ENCODE peak calls at places on chromosome 15, in four cellular contexts. Y is A549; Q is HCEC 1CT; X is stimulated activated CD4-positive, alpha-beta T cell treated with anti-CD3 and anti-CD28 coated beads, Interleukin-1b, Interleukin-23, amount 100 ng/mL, for 24 hours. E is an unnamed sample.

GRCh38 chr15:50189630-50190029 is 7.6 kb downstream of the SLC27A2 start:
- DNase-seq in Y (no peak), Q (no peak), X (no peak), E (no peak)

GRCh38 chr15:66065325-66065724 is 188.2 kb downstream of the MEGF11 start:
- DNase-seq in Y (no peak), Q (no peak), X (no peak), E (no peak)

GRCh38 chr15:35674873-35675781 is 129.2 kb upstream of the DPH6 start:
- DNase-seq in Y (no peak), Q (peak), X (no peak), E (no peak)

GRCh38 chr15:51227967-51228783 is 110.2 kb downstream of the CYP19A1 start:
- DNase-seq in Y (peak), Q (peak), X (no peak), E (peak)

GRCh38 chr15:60830479-60830878 is 351.5 kb upstream of the ICE2 start:
- DNase-seq in Y (no peak), Q (peak), X (no peak), E (no peak)

GRCh38 chr15:38073278-38073930 is 139.0 kb downstream of the TMCO5A start:
- DNase-seq in Y (no peak), Q (peak), X (no peak), E (peak)

GRCh38 chr15:70625438-70625837 is 137.9 kb downstream of the UACA start:
- DNase-seq in Y (no peak), Q (no peak), X (no peak), E (no peak)

GRCh38 chr15:78880828-78881227 is 8.1 kb downstream of the MORF4L1 start:
- DNase-seq in Y (no peak), Q (no peak), X (no peak), E (no peak)

GRCh38 chr15:36880226-36880912 is 220.0 kb downstream of the MEIS2 start:
- DNase-seq in Y (no peak), Q (no peak), X (no peak), E (no peak)

GRCh38 chr15:41989573-41990242 is 17.4 kb upstream of the EHD4 start:
- DNase-seq in Y (peak), Q (peak), X (peak), E (peak)

GRCh38 chr15:82810061-82810862 is 834 bp downstream of the WHAMM start:
- DNase-seq in Y (no peak), Q (peak), X (peak), E (no peak)

GRCh38 chr15:55255714-55256113 is 33.9 kb downstream of the RAB27A start:
- DNase-seq in Y (no peak), Q (no peak), X (no peak), E (no peak)

GRCh38 chr15:94671845-94672524 is 440.6 kb downstream of the MCTP2 start:
- DNase-seq in Y (no peak), Q (peak), X (no peak), E (no peak)

GRCh38 chr15:68768321-68768720 is 52.4 kb downstream of the ANP32A start:
- DNase-seq in Y (peak), Q (peak), X (no peak), E (no peak)

GRCh38 chr15:45199136-45199810 is 11.5 kb upstream of the SHF start:
- DNase-seq in Y (no peak), Q (no peak), X (no peak), E (no peak)

GRCh38 chr15:41511331-41512077 is 2.1 kb downstream of the LTK start:
- DNase-seq in Y (no peak), Q (no peak), X (no peak), E (no peak)

GRCh38 chr15:79004336-79004735 is 59.5 kb upstream of the CTSH start:
- DNase-seq in Y (no peak), Q (peak), X (no peak), E (peak)

GRCh38 chr15:63347074-63347859 is 34.4 kb downstream of the CA12 start:
- DNase-seq in Y (no peak), Q (no peak), X (no peak), E (no peak)

GRCh38 chr15:70244978-70245542 is 147.3 kb upstream of the TLE3 start:
- DNase-seq in Y (no peak), Q (no peak), X (no peak), E (no peak)

E was measured in HCT116.